ENCODE peak calls at places on chromosomes 11 and 22, in six cellular contexts. J, A, E, G, K and D are unnamed samples.

GRCh38 chr22:45402466-45402865 is 10.9 kb downstream of the SMC1B start:
- DNase-seq in J (no peak), A (no peak), E (no peak), G (no peak), K (no peak), D (no peak)

GRCh38 chr11:97965849-97966646 is 1054.7 kb upstream of the CNTN5 start:
- DNase-seq in J (no peak), A (peak), E (no peak), G (no peak), K (no peak), D (peak)

GRCh38 chr11:30935861-30936260 is 349.7 kb upstream of the MPPED2 start:
- DNase-seq in J (no peak), A (peak), E (no peak), G (no peak), K (no peak), D (peak)

GRCh38 chr11:66258473-66258893 is 10.0 kb upstream of the RAB1B start:
- DNase-seq in J (no peak), A (no peak), E (no peak), G (no peak), K (no peak), D (no peak)

GRCh38 chr11:88354909-88355308 is 17.4 kb upstream of the CTSC start:
- DNase-seq in J (no peak), A (no peak), E (no peak), G (no peak), K (no peak), D (no peak)

GRCh38 chr11:76588455-76589325 is 81.9 kb downstream of the LRRC32 start:
- DNase-seq in J (no peak), A (peak), E (peak), G (no peak), K (no peak), D (no peak)

GRCh38 chr11:4433852-4434251 is 15.2 kb upstream of the OR52K2 start:
- DNase-seq in J (no peak), A (no peak), E (no peak), G (no peak), K (no peak), D (no peak)

GRCh38 chr11:78542007-78542406 is 32.7 kb downstream of the NARS2 start:
- DNase-seq in J (no peak), A (peak), E (no peak), G (no peak), K (no peak), D (no peak)

GRCh38 chr11:65136515-65137096 is 2.3 kb upstream of the SYVN1 start:
- DNase-seq in J (no peak), A (no peak), E (no peak), G (no peak), K (no peak), D (no peak)

GRCh38 chr11:93652161-93652597 is 9.3 kb upstream of the CEP295 start:
- DNase-seq in J (no peak), A (peak), E (peak), G (peak), K (no peak), D (no peak)

GRCh38 chr11:117606807-117607206 is 190.2 kb downstream of the DSCAML1 start:
- DNase-seq in J (no peak), A (no peak), E (no peak), G (no peak), K (peak), D (no peak)

GRCh38 chr11:72576661-72577060 is 97.6 kb downstream of the PDE2A start:
- DNase-seq in J (no peak), A (no peak), E (no peak), G (no peak), K (no peak), D (no peak)

GRCh38 chr22:35839811-35840739 is 122.4 kb downstream of the APOL5 start:
- DNase-seq in J (no peak), A (peak), E (peak), G (peak), K (no peak), D (peak)

GRCh38 chr11:101049123-101049522 is 80.5 kb downstream of the PGR start:
- DNase-seq in J (no peak), A (peak), E (peak), G (no peak), K (no peak), D (peak)

GRCh38 chr11:1207451-1208360 is 15.2 kb upstream of the MUC5B start:
- DNase-seq in J (no peak), A (no peak), E (no peak), G (no peak), K (no peak), D (no peak)

GRCh38 chr11:66974724-66975402 is at the start of gene C11orf86:
- DNase-seq in J (no peak), A (peak), E (peak), G (no peak), K (no peak), D (no peak)

GRCh38 chr11:132490976-132491375 is 1041.3 kb downstream of the OPCML start:
- DNase-seq in J (no peak), A (peak), E (no peak), G (no peak), K (no peak), D (no peak)

GRCh38 chr11:34613015-34613414 is 7.9 kb upstream of the EHF start:
- DNase-seq in J (no peak), A (no peak), E (no peak), G (no peak), K (no peak), D (no peak)

GRCh38 chr22:43832393-43833265 is 20.5 kb upstream of the EFCAB6 start:
- DNase-seq in J (no peak), A (no peak), E (no peak), G (no peak), K (no peak), D (no peak)

GRCh38 chr11:39768214-39768613 is 1691.2 kb downstream of the LRRC4C start:
- DNase-seq in J (no peak), A (no peak), E (no peak), G (no peak), K (no peak), D (no peak)

GRCh38 chr22:47396515-47396914 is 634.1 kb downstream of the TBC1D22A start:
- DNase-seq in J (no peak), A (no peak), E (no peak), G (no peak), K (no peak), D (no peak)

GRCh38 chr11:128424271-128424709 is 163.1 kb downstream of the ETS1 start:
- DNase-seq in J (no peak), A (no peak), E (peak), G (peak), K (no peak), D (no peak)

GRCh38 chr11:22337571-22338464 is at the start of gene SLC17A6:
- DNase-seq in J (no peak), A (peak), E (peak), G (no peak), K (no peak), D (peak)

GRCh38 chr11:64568041-64568571 is 22.9 kb upstream of the SLC22A12 start:
- DNase-seq in J (no peak), A (no peak), E (peak), G (no peak), K (no peak), D (no peak)

GRCh38 chr11:73252577-73253191 is 19.5 kb upstream of the P2RY6 start:
- DNase-seq in J (no peak), A (peak), E (no peak), G (no peak), K (no peak), D (no peak)

GRCh38 chr11:62948765-62949320 is 27.7 kb upstream of the CHRM1 start:
- DNase-seq in J (no peak), A (no peak), E (no peak), G (no peak), K (no peak), D (no peak)

GRCh38 chr22:27699676-27700075 is 101.9 kb downstream of the MN1 start:
- DNase-seq in J (no peak), A (no peak), E (no peak), G (no peak), K (no peak), D (no peak)

GRCh38 chr11:118251858-118252652 is at the start of gene MPZL3:
- DNase-seq in J (peak), A (peak), E (peak), G (peak), K (peak), D (peak)

GRCh38 chr11:59615132-59615636 is 390 bp downstream of the OSBP start:
- DNase-seq in J (peak), A (peak), E (peak), G (no peak), K (peak), D (peak)

GRCh38 chr11:35265755-35266454 is 126.9 kb downstream of the CD44 start:
- DNase-seq in J (no peak), A (no peak), E (no peak), G (no peak), K (no peak), D (no peak)

GRCh38 chr11:120953230-120953558 is 70.7 kb upstream of the TBCEL start:
- DNase-seq in J (no peak), A (no peak), E (no peak), G (no peak), K (no peak), D (no peak)